ENCODE peak calls at places on chromosomes 7 and 10, in six cellular contexts. Z is Kasumi-1; U is NCI-H460; Q is activated effector memory CD4-positive, alpha-beta T cell treated with anti-CD3 and anti-CD28 coated beads, Interleukin-2, amount 50 U/mL, for 16 hours; N is neural progenitor cell; G is H9. A is an unnamed sample.

GRCh38 chr7:111380945-111381344 is 181.3 kb downstream of the IMMP2L start:
- DNase-seq in Z (no peak), U (no peak), Q (no peak), N (no peak), G (no peak), A (no peak)

GRCh38 chr10:97042081-97042480 is 143.7 kb downstream of the SLIT1 start:
- DNase-seq in Z (no peak), U (no peak), Q (no peak), N (no peak), G (no peak), A (no peak)

GRCh38 chr10:17290226-17290625 is 62.2 kb downstream of the VIM start:
- DNase-seq in Z (no peak), U (peak), Q (no peak), N (peak), G (no peak), A (peak)

GRCh38 chr10:13528875-13529713 is at the start of gene BEND7:
- DNase-seq in Z (no peak), U (peak), Q (no peak), N (peak), G (no peak), A (peak)

GRCh38 chr7:91288208-91288824 is 24.1 kb downstream of the FZD1 start:
- DNase-seq in Z (peak), U (peak), Q (no peak), N (peak), G (peak), A (peak)

GRCh38 chr7:99694201-99694911 is 14.6 kb upstream of the CYP3A5 start:
- DNase-seq in Z (no peak), U (no peak), Q (no peak), N (no peak), G (no peak), A (no peak)

GRCh38 chr7:32393861-32394260 is 96.3 kb downstream of the LSM5 start:
- DNase-seq in Z (no peak), U (no peak), Q (no peak), N (no peak), G (no peak), A (no peak)

GRCh38 chr10:75693453-75693852 is 262.0 kb downstream of the LRMDA start:
- DNase-seq in Z (no peak), U (no peak), Q (no peak), N (no peak), G (no peak), A (no peak)

GRCh38 chr7:76303829-76304505 is 1.5 kb downstream of the HSPB1 start:
- DNase-seq in Z (no peak), U (no peak), Q (no peak), N (no peak), G (no peak), A (peak)

GRCh38 chr7:5567810-5568209 is 144.2 kb upstream of the TNRC18 start:
- DNase-seq in Z (no peak), U (no peak), Q (no peak), N (no peak), G (no peak), A (peak)

GRCh38 chr7:80597875-80598274 is 40.6 kb upstream of the CD36 start:
- DNase-seq in Z (no peak), U (no peak), Q (no peak), N (no peak), G (no peak), A (no peak)

GRCh38 chr7:34451923-34452322 is 206.1 kb upstream of the NPSR1 start:
- DNase-seq in Z (no peak), U (no peak), Q (no peak), N (no peak), G (no peak), A (peak)

GRCh38 chr7:87152897-87153641 is 816 bp downstream of the DMTF1 start:
- DNase-seq in Z (no peak), U (peak), Q (peak), N (peak), G (no peak), A (peak)

GRCh38 chr7:129438839-129439640 is 4.8 kb downstream of the STRIP2 start:
- DNase-seq in Z (no peak), U (peak), Q (peak), N (no peak), G (no peak), A (peak)

GRCh38 chr7:99248391-99249067 is 24.1 kb upstream of the MYH16 start:
- DNase-seq in Z (no peak), U (no peak), Q (no peak), N (no peak), G (no peak), A (no peak)

GRCh38 chr7:22667562-22668239 is 59.3 kb upstream of the IL6 start:
- DNase-seq in Z (no peak), U (no peak), Q (no peak), N (no peak), G (peak), A (peak)

GRCh38 chr7:150444674-150445365 is 5.6 kb upstream of the GIMAP8 start:
- DNase-seq in Z (no peak), U (no peak), Q (no peak), N (no peak), G (no peak), A (no peak)

GRCh38 chr7:12475362-12476063 is 71.8 kb upstream of the VWDE start:
- DNase-seq in Z (no peak), U (peak), Q (no peak), N (peak), G (no peak), A (no peak)

GRCh38 chr7:27947581-27948278 is 207.8 kb downstream of the TAX1BP1 start:
- DNase-seq in Z (no peak), U (no peak), Q (no peak), N (no peak), G (no peak), A (no peak)

GRCh38 chr10:103793920-103794883 is 61.2 kb downstream of the SH3PXD2A start:
- DNase-seq in Z (no peak), U (no peak), Q (no peak), N (no peak), G (no peak), A (peak)

GRCh38 chr7:150968698-150969482 is 9.2 kb downstream of the KCNH2 start:
- DNase-seq in Z (no peak), U (peak), Q (no peak), N (peak), G (no peak), A (no peak)

A was measured in dermis blood vessel endothelial cell.